ENCODE peak calls at places on chromosomes 5 and 9, in four cellular contexts. W is naive thymus-derived CD4-positive, alpha-beta T cell; N is HCT116; J is AG04450. C is an unnamed sample. For H3K9me3, the result is how much of the 10 kb centered on the place peaks cover.

GRCh38 chr5:171610053-171610452 is 175.6 kb upstream of the SMIM23 start:
- DNase-seq in W (no peak), J (no peak), N (no peak), C (no peak)

GRCh38 chr9:69621735-69622460 is 50.3 kb downstream of the APBA1 start:
- DNase-seq in N (no peak), W (no peak), J (no peak), C (no peak)

GRCh38 chr5:114438471-114438870 is 76.6 kb downstream of the KCNN2 start:
- DNase-seq in N (no peak), W (no peak), J (no peak), C (no peak)

GRCh38 chr9:17236147-17236546 is 101.3 kb downstream of the CNTLN start:
- DNase-seq in W (no peak), N (no peak), J (no peak), C (no peak)

GRCh38 chr9:135816179-135816970 is 91.0 kb downstream of the CAMSAP1 start:
- DNase-seq in W (no peak), J (no peak), N (no peak), C (no peak)

GRCh38 chr5:177317959-177318377 is 6.3 kb upstream of the MXD3 start:
- DNase-seq in W (peak), J (peak), N (peak), C (peak)

GRCh38 chr5:40681351-40682311 is 1.9 kb downstream of the PTGER4 start:
- DNase-seq in N (no peak), W (peak), J (no peak), C (no peak)

GRCh38 chr9:124783830-124784229 is 6.9 kb downstream of the OLFML2A start:
- DNase-seq in W (no peak), J (no peak), N (no peak), C (no peak)

GRCh38 chr5:36422957-36423356 is 121.3 kb upstream of the RANBP3L start:
- DNase-seq in J (no peak), W (no peak), N (no peak), C (no peak)

GRCh38 chr5:158484246-158484645 is 615.5 kb downstream of the EBF1 start:
- DNase-seq in N (no peak), J (no peak), W (no peak), C (no peak)

GRCh38 chr5:158487156-158487555 is 612.6 kb downstream of the EBF1 start:
- DNase-seq in N (no peak), W (no peak), J (no peak), C (no peak)

GRCh38 chr5:158487677-158488076 is 612.0 kb downstream of the EBF1 start:
- DNase-seq in W (no peak), N (no peak), J (no peak), C (no peak)

GRCh38 chr5:158484968-158485367 is 614.7 kb downstream of the EBF1 start:
- DNase-seq in J (no peak), N (no peak), W (no peak), C (no peak)

GRCh38 chr5:158485604-158486081 is 614.1 kb downstream of the EBF1 start:
- DNase-seq in W (no peak), J (no peak), N (no peak), C (no peak)
- H3K9me3 ChIP-seq in W (under half), J (under half), N (under half), C (under half)

GRCh38 chr5:179166886-179167841 is 107.0 kb downstream of the ZNF354C start:
- DNase-seq in J (peak), N (no peak), W (peak), C (peak)

GRCh38 chr5:179167871-179168451 is 107.8 kb downstream of the ZNF354C start:
- DNase-seq in J (no peak), W (no peak), N (no peak), C (no peak)

GRCh38 chr5:179165421-179166170 is 105.4 kb downstream of the ZNF354C start:
- DNase-seq in J (no peak), N (no peak), W (no peak), C (no peak)

GRCh38 chr5:179164331-179165311 is 104.4 kb downstream of the ZNF354C start:
- DNase-seq in N (no peak), W (no peak), J (no peak), C (no peak)

DNA sequence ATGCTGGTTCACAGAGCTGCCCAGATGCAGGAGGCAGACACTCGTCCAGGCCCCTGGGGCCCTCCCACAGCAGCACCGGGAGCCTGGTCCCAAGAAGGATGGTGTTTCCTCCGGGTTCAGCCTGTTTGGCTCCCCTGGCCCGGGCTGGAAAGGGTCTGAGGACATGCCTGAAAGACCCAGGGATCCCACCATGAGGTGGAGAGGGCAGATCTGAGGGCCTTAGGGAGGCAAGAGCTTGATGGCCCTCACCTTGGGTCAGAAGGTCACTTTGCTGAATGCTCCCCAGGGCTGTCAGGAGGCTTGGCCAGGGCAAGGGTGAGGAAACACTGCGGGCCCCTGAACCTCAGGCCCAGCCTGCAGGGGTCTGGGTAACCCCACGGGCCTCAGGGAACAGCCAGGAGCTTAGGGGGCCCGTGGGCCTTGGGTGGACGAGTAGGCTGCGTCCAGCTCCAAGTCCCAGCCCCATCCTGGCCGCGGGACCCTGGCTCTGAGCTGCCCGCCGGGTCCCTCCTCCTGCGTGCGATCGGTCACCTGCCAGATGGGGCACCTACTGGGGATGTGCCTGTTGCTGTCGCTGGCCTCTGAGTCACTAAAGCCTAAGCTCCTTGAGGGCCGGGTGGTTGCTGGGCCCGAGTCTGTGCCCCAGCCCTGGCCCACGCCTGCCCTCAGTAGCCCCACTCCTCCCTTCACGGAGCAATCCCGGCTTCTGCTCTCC is 106.2 kb downstream of the ZNF354C start:
- DNase-seq in J (no peak), N (no peak), W (no peak), C (no peak)
- H3K9me3 ChIP-seq in J (under half), N (under half), W (under half), C (under half)

GRCh38 chr9:120507936-120508510 is 71.9 kb downstream of the CDK5RAP2 start:
- DNase-seq in J (no peak), N (no peak), W (no peak), C (no peak)
- H3K9me3 ChIP-seq in J (under half), N (under half), W (under half), C (under half)

GRCh38 chr5:126098330-126099017 is 324.7 kb upstream of the GRAMD2B start:
- DNase-seq in W (no peak), J (peak), N (no peak), C (no peak)
- H3K9me3 ChIP-seq in W (under half), J (under half), N (under half), C (under half)

GRCh38 chr5:103793595-103794182 is 231.1 kb upstream of the NUDT12 start:
- DNase-seq in J (no peak), N (no peak), W (no peak), C (no peak)
- H3K9me3 ChIP-seq in J (under half), N (under half), W (under half), C (under half)

C was measured in T-helper 17 cell.